ENCODE peak calls at places on chromosomes 13 and 19, in ten cellular contexts. One of them, this sample, is unnamed.

GRCh38 chr13:22040810-22041364 is 370.0 kb downstream of the FGF9 start:
- DNase-seq in tibial nerve: no peak
- DNase-seq in sigmoid colon: no peak
- DNase-seq in transverse colon: no peak
- DNase-seq in upper lobe of left lung: no peak
- DNase-seq in ovary: no peak
- DNase-seq in K562: no peak
- DNase-seq in H1: peak
- DNase-seq in suprapubic skin: no peak
- DNase-seq in HepG2: no peak
- DNase-seq in this sample: no peak

GRCh38 chr19:38554676-38555141 is 63.0 kb downstream of the MAP4K1 start:
- DNase-seq in tibial nerve: no peak
- DNase-seq in sigmoid colon: no peak
- DNase-seq in transverse colon: no peak
- DNase-seq in upper lobe of left lung: no peak
- DNase-seq in ovary: no peak
- DNase-seq in K562: no peak
- DNase-seq in H1: no peak
- DNase-seq in suprapubic skin: no peak
- DNase-seq in HepG2: no peak
- DNase-seq in this sample: no peak

GRCh38 chr13:93108111-93108581 is 118.5 kb upstream of the GPC6 start:
- DNase-seq in tibial nerve: no peak
- DNase-seq in sigmoid colon: no peak
- DNase-seq in transverse colon: no peak
- DNase-seq in upper lobe of left lung: no peak
- DNase-seq in ovary: no peak
- DNase-seq in K562: no peak
- DNase-seq in H1: no peak
- DNase-seq in suprapubic skin: no peak
- DNase-seq in HepG2: no peak
- DNase-seq in this sample: no peak

GRCh38 chr19:40612831-40613668 is 11.9 kb downstream of the LTBP4 start:
- DNase-seq in tibial nerve: peak
- DNase-seq in sigmoid colon: no peak
- DNase-seq in transverse colon: peak
- DNase-seq in upper lobe of left lung: peak
- DNase-seq in ovary: peak
- DNase-seq in K562: peak
- DNase-seq in H1: peak
- DNase-seq in suprapubic skin: peak
- DNase-seq in HepG2: no peak
- DNase-seq in this sample: peak

GRCh38 chr13:97659602-97660001 is 225.6 kb downstream of the RAP2A start:
- DNase-seq in tibial nerve: no peak
- DNase-seq in sigmoid colon: no peak
- DNase-seq in transverse colon: no peak
- DNase-seq in upper lobe of left lung: no peak
- DNase-seq in ovary: no peak
- DNase-seq in K562: no peak
- DNase-seq in H1: no peak
- DNase-seq in suprapubic skin: no peak
- DNase-seq in HepG2: peak
- DNase-seq in this sample: no peak

GRCh38 chr13:22748866-22749586 is 431.8 kb upstream of the SGCG start:
- DNase-seq in tibial nerve: no peak
- DNase-seq in sigmoid colon: no peak
- DNase-seq in transverse colon: no peak
- DNase-seq in upper lobe of left lung: no peak
- DNase-seq in ovary: no peak
- DNase-seq in K562: no peak
- DNase-seq in H1: no peak
- DNase-seq in suprapubic skin: no peak
- DNase-seq in HepG2: no peak
- DNase-seq in this sample: no peak

GRCh38 chr19:7852851-7853759 is 21.1 kb downstream of the PRR36 start:
- DNase-seq in tibial nerve: peak
- DNase-seq in sigmoid colon: no peak
- DNase-seq in transverse colon: peak
- DNase-seq in upper lobe of left lung: peak
- DNase-seq in ovary: peak
- DNase-seq in K562: peak
- DNase-seq in H1: peak
- DNase-seq in suprapubic skin: no peak
- DNase-seq in HepG2: peak
- DNase-seq in this sample: peak

GRCh38 chr13:23723463-23723862 is 153.3 kb downstream of the TNFRSF19 start:
- DNase-seq in tibial nerve: no peak
- DNase-seq in sigmoid colon: no peak
- DNase-seq in transverse colon: no peak
- DNase-seq in upper lobe of left lung: no peak
- DNase-seq in ovary: no peak
- DNase-seq in K562: no peak
- DNase-seq in H1: no peak
- DNase-seq in suprapubic skin: no peak
- DNase-seq in HepG2: no peak
- DNase-seq in this sample: no peak

GRCh38 chr19:7535993-7536685 is 622 bp downstream of the PNPLA6 start:
- DNase-seq in tibial nerve: no peak
- DNase-seq in sigmoid colon: no peak
- DNase-seq in transverse colon: no peak
- DNase-seq in upper lobe of left lung: no peak
- DNase-seq in ovary: no peak
- DNase-seq in K562: peak
- DNase-seq in H1: no peak
- DNase-seq in suprapubic skin: no peak
- DNase-seq in HepG2: no peak
- DNase-seq in this sample: no peak

GRCh38 chr19:16085115-16085514 is 8.8 kb downstream of the TPM4 start:
- DNase-seq in tibial nerve: no peak
- DNase-seq in sigmoid colon: no peak
- DNase-seq in transverse colon: no peak
- DNase-seq in upper lobe of left lung: peak
- DNase-seq in ovary: no peak
- DNase-seq in K562: no peak
- DNase-seq in H1: no peak
- DNase-seq in suprapubic skin: no peak
- DNase-seq in HepG2: no peak
- DNase-seq in this sample: no peak

GRCh38 chr19:48509467-48510194 is 2.0 kb downstream of the LMTK3 start:
- DNase-seq in tibial nerve: no peak
- DNase-seq in sigmoid colon: no peak
- DNase-seq in transverse colon: no peak
- DNase-seq in upper lobe of left lung: no peak
- DNase-seq in ovary: no peak
- DNase-seq in K562: peak
- DNase-seq in H1: no peak
- DNase-seq in suprapubic skin: no peak
- DNase-seq in HepG2: no peak
- DNase-seq in this sample: no peak

GRCh38 chr19:58468216-58468839 is 1.4 kb downstream of the ZNF324 start:
- DNase-seq in tibial nerve: no peak
- DNase-seq in sigmoid colon: no peak
- DNase-seq in transverse colon: no peak
- DNase-seq in upper lobe of left lung: no peak
- DNase-seq in ovary: no peak
- DNase-seq in K562: no peak
- DNase-seq in H1: no peak
- DNase-seq in suprapubic skin: no peak
- DNase-seq in HepG2: no peak
- DNase-seq in this sample: no peak
- H3K4me3 ChIP-seq in tibial nerve: peak
- H3K4me3 ChIP-seq in sigmoid colon: no peak
- H3K4me3 ChIP-seq in transverse colon: no peak
- H3K4me3 ChIP-seq in upper lobe of left lung: no peak
- H3K4me3 ChIP-seq in ovary: no peak
- H3K4me3 ChIP-seq in K562: peak
- H3K4me3 ChIP-seq in H1: no peak
- H3K4me3 ChIP-seq in suprapubic skin: peak
- H3K4me3 ChIP-seq in HepG2: peak
- H3K4me3 ChIP-seq in this sample: peak

DNA sequence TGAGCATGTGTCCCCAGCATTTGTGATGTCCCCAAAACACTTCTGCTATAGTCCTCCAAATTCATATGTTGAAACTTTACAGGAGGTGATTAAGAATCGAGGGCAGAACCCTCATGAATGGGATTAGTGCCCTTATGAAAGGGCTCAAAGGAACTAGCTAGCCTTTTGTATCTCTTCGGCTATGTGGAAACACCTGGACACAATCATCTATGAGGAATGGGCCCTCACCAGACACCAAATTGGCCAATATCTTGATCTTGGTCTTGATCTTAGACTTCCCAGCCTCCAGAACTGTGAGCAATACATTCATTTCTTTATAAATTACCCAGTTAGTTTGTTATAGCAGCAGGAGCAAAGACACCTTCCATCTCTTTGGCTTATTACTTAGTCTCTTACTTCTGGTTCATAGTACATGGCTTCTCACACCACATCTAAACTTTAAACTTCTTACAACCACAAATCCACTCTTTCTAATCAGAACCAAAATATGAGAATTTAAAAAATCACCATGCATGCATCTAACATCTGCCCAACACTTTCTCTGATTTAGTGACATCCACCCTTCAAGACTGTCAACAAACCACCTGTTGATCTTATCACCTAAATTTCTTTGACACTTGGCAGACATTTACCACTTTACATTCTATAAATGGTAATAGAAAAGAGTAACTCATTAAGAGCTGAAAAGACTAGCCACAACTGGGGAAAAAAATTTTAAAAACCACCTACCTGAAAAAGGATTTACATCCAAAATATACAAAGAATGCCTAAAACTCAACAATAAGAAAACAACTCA is 6.7 kb upstream of the SERPINE3 start:
- DNase-seq in tibial nerve: no peak
- DNase-seq in sigmoid colon: no peak
- DNase-seq in transverse colon: no peak
- DNase-seq in upper lobe of left lung: no peak
- DNase-seq in ovary: no peak
- DNase-seq in K562: no peak
- DNase-seq in H1: no peak
- DNase-seq in suprapubic skin: no peak
- DNase-seq in HepG2: no peak
- DNase-seq in this sample: no peak
- TF ChIP-seq EP300 in tibial nerve: no peak
- TF ChIP-seq EP300 in sigmoid colon: no peak
- TF ChIP-seq EP300 in transverse colon: no peak
- TF ChIP-seq EP300 in upper lobe of left lung: no peak
- TF ChIP-seq EP300 in ovary: no peak
- TF ChIP-seq EP300 in K562: no peak
- TF ChIP-seq EP300 in H1: no peak
- TF ChIP-seq EP300 in suprapubic skin: no peak
- TF ChIP-seq EP300 in HepG2: no peak
- TF ChIP-seq EP300 in this sample: no peak

GRCh38 chr19:1167687-1168561 is 6.1 kb downstream of the SBNO2 start:
- DNase-seq in tibial nerve: no peak
- DNase-seq in sigmoid colon: no peak
- DNase-seq in transverse colon: no peak
- DNase-seq in upper lobe of left lung: no peak
- DNase-seq in ovary: no peak
- DNase-seq in K562: no peak
- DNase-seq in H1: no peak
- DNase-seq in suprapubic skin: peak
- DNase-seq in HepG2: no peak
- DNase-seq in this sample: no peak

GRCh38 chr19:1168877-1169791 is 4.9 kb downstream of the SBNO2 start:
- DNase-seq in tibial nerve: no peak
- DNase-seq in sigmoid colon: peak
- DNase-seq in transverse colon: no peak
- DNase-seq in upper lobe of left lung: no peak
- DNase-seq in ovary: peak
- DNase-seq in K562: no peak
- DNase-seq in H1: no peak
- DNase-seq in suprapubic skin: peak
- DNase-seq in HepG2: peak
- DNase-seq in this sample: peak

GRCh38 chr19:1166872-1167573 is 7.0 kb downstream of the SBNO2 start:
- DNase-seq in tibial nerve: no peak
- DNase-seq in sigmoid colon: no peak
- DNase-seq in transverse colon: no peak
- DNase-seq in upper lobe of left lung: peak
- DNase-seq in ovary: peak
- DNase-seq in K562: no peak
- DNase-seq in H1: no peak
- DNase-seq in suprapubic skin: peak
- DNase-seq in HepG2: no peak
- DNase-seq in this sample: no peak

GRCh38 chr19:1169921-1170885 is 3.9 kb downstream of the SBNO2 start:
- DNase-seq in tibial nerve: no peak
- DNase-seq in sigmoid colon: peak
- DNase-seq in transverse colon: peak
- DNase-seq in upper lobe of left lung: no peak
- DNase-seq in ovary: peak
- DNase-seq in K562: peak
- DNase-seq in H1: no peak
- DNase-seq in suprapubic skin: peak
- DNase-seq in HepG2: no peak
- DNase-seq in this sample: peak

GRCh38 chr19:1168562-1168873 is 5.5 kb downstream of the SBNO2 start:
- DNase-seq in tibial nerve: no peak
- DNase-seq in sigmoid colon: no peak
- DNase-seq in transverse colon: no peak
- DNase-seq in upper lobe of left lung: no peak
- DNase-seq in ovary: no peak
- DNase-seq in K562: no peak
- DNase-seq in H1: no peak
- DNase-seq in suprapubic skin: no peak
- DNase-seq in HepG2: no peak
- DNase-seq in this sample: no peak
- H3K4me3 ChIP-seq in tibial nerve: peak
- H3K4me3 ChIP-seq in sigmoid colon: peak
- H3K4me3 ChIP-seq in transverse colon: peak
- H3K4me3 ChIP-seq in upper lobe of left lung: peak
- H3K4me3 ChIP-seq in ovary: peak
- H3K4me3 ChIP-seq in K562: no peak
- H3K4me3 ChIP-seq in H1: no peak
- H3K4me3 ChIP-seq in suprapubic skin: peak
- H3K4me3 ChIP-seq in HepG2: peak
- H3K4me3 ChIP-seq in this sample: peak

DNA sequence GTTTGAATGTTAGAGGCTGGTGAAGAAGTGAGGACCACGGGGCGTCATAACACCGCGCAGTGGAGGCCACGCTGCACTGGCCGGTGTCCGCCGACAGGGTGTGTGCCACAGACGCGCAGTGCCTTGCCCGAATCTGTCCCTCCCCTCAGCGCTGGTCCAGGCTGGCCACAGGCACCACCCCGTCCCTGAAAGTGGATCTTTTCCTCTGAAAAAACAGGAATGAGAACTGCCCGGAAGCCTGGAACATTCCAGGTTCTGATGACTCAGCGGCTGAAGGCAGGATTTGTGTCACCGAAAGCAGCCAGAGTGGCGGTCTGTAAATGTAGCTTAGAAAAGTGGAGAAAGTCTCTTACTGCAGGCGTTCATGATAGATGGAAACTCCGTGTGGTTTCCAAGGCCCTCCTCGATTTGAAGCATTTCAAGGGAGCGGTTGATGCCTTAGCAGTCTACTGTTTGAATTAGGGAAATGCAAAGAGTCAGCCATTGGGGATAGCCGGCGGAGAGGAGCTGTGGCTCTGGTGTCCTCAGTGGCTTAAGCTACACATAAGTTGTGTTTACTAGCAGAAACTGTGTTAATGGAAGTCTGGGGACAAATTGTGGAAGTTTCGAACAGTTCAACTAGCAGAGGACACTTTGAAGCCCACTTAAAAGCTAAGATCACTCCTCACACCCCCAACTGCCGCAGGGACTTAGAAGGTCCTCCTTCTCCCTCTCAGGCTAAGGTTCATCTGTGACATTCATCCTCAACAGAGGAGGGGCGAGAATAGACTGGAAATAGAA is 70.8 kb downstream of the NUFIP1 start:
- DNase-seq in tibial nerve: peak
- DNase-seq in sigmoid colon: peak
- DNase-seq in transverse colon: peak
- DNase-seq in upper lobe of left lung: peak
- DNase-seq in ovary: peak
- DNase-seq in K562: peak
- DNase-seq in H1: peak
- DNase-seq in suprapubic skin: peak
- DNase-seq in HepG2: peak
- DNase-seq in this sample: peak
- TF ChIP-seq EP300 in tibial nerve: no peak
- TF ChIP-seq EP300 in sigmoid colon: no peak
- TF ChIP-seq EP300 in transverse colon: no peak
- TF ChIP-seq EP300 in upper lobe of left lung: no peak
- TF ChIP-seq EP300 in ovary: peak
- TF ChIP-seq EP300 in K562: no peak
- TF ChIP-seq EP300 in H1: no peak
- TF ChIP-seq EP300 in suprapubic skin: no peak
- TF ChIP-seq EP300 in HepG2: no peak
- TF ChIP-seq EP300 in this sample: peak

This sample was measured in stomach.